ENCODE peak calls at places on chromosomes 12 and 14, in eight cellular contexts. H, U, Y, L, G, R, Q and S are unnamed samples.

GRCh38 chr12:53103860-53104305 is 597 bp downstream of the SOAT2 start:
- DNase-seq in Y (no peak), L (no peak), H (no peak), R (no peak), G (no peak), Q (no peak), U (peak), S (no peak)

GRCh38 chr12:127811988-127812387 is 455.0 kb upstream of the TMEM132C start:
- DNase-seq in Q (no peak), Y (no peak), G (no peak), H (no peak), L (no peak), U (no peak), R (no peak), S (peak)

GRCh38 chr12:93704122-93704521 is 26.9 kb downstream of the CRADD start:
- DNase-seq in Y (no peak), L (no peak), R (no peak), H (no peak), G (no peak), Q (no peak), U (no peak), S (no peak)

GRCh38 chr12:105099355-105099754 is 8.2 kb upstream of the WASHC4 start:
- DNase-seq in Y (no peak), G (no peak), Q (no peak), L (no peak), U (no peak), R (no peak), H (no peak), S (no peak)

GRCh38 chr12:12954361-12954760 is 2.4 kb upstream of the GPRC5D start:
- DNase-seq in H (no peak), G (peak), L (no peak), Q (no peak), R (no peak), U (no peak), Y (peak), S (no peak)

GRCh38 chr12:124673881-124674617 is 106.6 kb upstream of the NCOR2 start:
- DNase-seq in U (no peak), H (no peak), R (no peak), Q (no peak), L (no peak), G (no peak), Y (no peak), S (no peak)

GRCh38 chr12:47097276-47097896 is 17.6 kb upstream of the AMIGO2 start:
- DNase-seq in L (no peak), H (no peak), G (peak), R (no peak), U (no peak), Y (peak), Q (no peak), S (no peak)

GRCh38 chr12:94670885-94671284 is 20.5 kb upstream of the TMCC3 start:
- DNase-seq in U (no peak), G (no peak), Y (no peak), R (no peak), H (no peak), Q (no peak), L (no peak), S (no peak)

GRCh38 chr12:78343657-78344056 is 513.0 kb downstream of the NAV3 start:
- DNase-seq in H (no peak), U (no peak), R (no peak), G (no peak), Y (no peak), Q (no peak), L (no peak), S (no peak)

GRCh38 chr12:120007272-120007671 is 18.2 kb downstream of the BICDL1 start:
- DNase-seq in G (no peak), H (no peak), Y (no peak), R (no peak), U (no peak), Q (no peak), L (no peak), S (no peak)

GRCh38 chr14:102183922-102184677 is 44.4 kb downstream of the WDR20 start:
- DNase-seq in R (no peak), G (no peak), H (no peak), Y (no peak), Q (peak), U (no peak), L (no peak), S (no peak)

GRCh38 chr12:3131129-3131528 is 54.0 kb downstream of the TSPAN9 start:
- DNase-seq in H (no peak), L (no peak), U (no peak), Y (no peak), R (no peak), G (no peak), Q (no peak), S (no peak)

GRCh38 chr12:47025798-47026197 is 53.6 kb upstream of the PCED1B start:
- DNase-seq in U (no peak), Q (no peak), L (no peak), Y (no peak), H (no peak), G (no peak), R (no peak), S (no peak)

GRCh38 chr12:62075860-62076259 is 184.3 kb upstream of the USP15 start:
- DNase-seq in Y (no peak), R (no peak), H (no peak), Q (no peak), L (no peak), U (no peak), G (no peak), S (no peak)

GRCh38 chr12:64187370-64187769 is 34.7 kb downstream of the KICS2 start:
- DNase-seq in L (no peak), Q (no peak), Y (peak), U (no peak), H (no peak), R (no peak), G (no peak), S (no peak)

GRCh38 chr14:74917646-74918081 is 5.4 kb downstream of the RPS6KL1 start:
- DNase-seq in L (no peak), Y (no peak), G (no peak), U (no peak), H (peak), Q (peak), R (no peak), S (peak)

GRCh38 chr12:97756066-97756701 is 293.6 kb downstream of the RMST start:
- DNase-seq in Y (no peak), G (no peak), Q (no peak), R (no peak), L (no peak), U (no peak), H (no peak), S (no peak)

GRCh38 chr14:75497191-75497590 is 25.1 kb upstream of the BATF start:
- DNase-seq in Q (no peak), H (no peak), Y (no peak), R (no peak), G (no peak), U (no peak), L (no peak), S (no peak)

GRCh38 chr14:52259452-52259851 is 8.0 kb upstream of the PTGDR start:
- DNase-seq in Y (no peak), R (no peak), H (no peak), U (no peak), G (no peak), L (no peak), Q (no peak), S (no peak)

GRCh38 chr14:70955543-70956480 is 48.6 kb downstream of the PCNX1 start:
- DNase-seq in H (no peak), U (no peak), L (no peak), G (peak), Q (no peak), R (no peak), Y (peak), S (no peak)

GRCh38 chr12:113204806-113205205 is 16.5 kb upstream of the TPCN1 start:
- DNase-seq in L (no peak), Y (no peak), H (no peak), U (no peak), R (no peak), G (no peak), Q (no peak), S (no peak)

GRCh38 chr14:58574623-58575022 is 63.1 kb upstream of the DACT1 start:
- DNase-seq in L (no peak), Y (no peak), H (no peak), U (no peak), G (peak), R (no peak), Q (no peak), S (no peak)

GRCh38 chr14:23537351-23538048 is 14.1 kb downstream of the ZFHX2 start:
- DNase-seq in Q (no peak), L (no peak), R (no peak), G (no peak), Y (peak), U (no peak), H (no peak), S (no peak)

GRCh38 chr14:105187935-105188524 is 6.9 kb upstream of the NUDT14 start:
- DNase-seq in H (no peak), Q (no peak), U (no peak), R (no peak), L (no peak), G (peak), Y (no peak), S (no peak)

GRCh38 chr12:52172956-52173355 is 18.9 kb downstream of the KRT80 start:
- DNase-seq in L (no peak), Q (no peak), Y (no peak), G (no peak), R (no peak), U (no peak), H (no peak), S (no peak)

GRCh38 chr14:94771906-94772468 is 2.1 kb upstream of the GSC start:
- DNase-seq in G (no peak), L (no peak), U (no peak), H (no peak), Q (no peak), R (no peak), Y (no peak), S (no peak)
- H3K4me3 ChIP-seq in G (no peak), L (no peak), U (no peak), H (no peak), Q (no peak), R (no peak), Y (no peak), S (no peak)

DNA sequence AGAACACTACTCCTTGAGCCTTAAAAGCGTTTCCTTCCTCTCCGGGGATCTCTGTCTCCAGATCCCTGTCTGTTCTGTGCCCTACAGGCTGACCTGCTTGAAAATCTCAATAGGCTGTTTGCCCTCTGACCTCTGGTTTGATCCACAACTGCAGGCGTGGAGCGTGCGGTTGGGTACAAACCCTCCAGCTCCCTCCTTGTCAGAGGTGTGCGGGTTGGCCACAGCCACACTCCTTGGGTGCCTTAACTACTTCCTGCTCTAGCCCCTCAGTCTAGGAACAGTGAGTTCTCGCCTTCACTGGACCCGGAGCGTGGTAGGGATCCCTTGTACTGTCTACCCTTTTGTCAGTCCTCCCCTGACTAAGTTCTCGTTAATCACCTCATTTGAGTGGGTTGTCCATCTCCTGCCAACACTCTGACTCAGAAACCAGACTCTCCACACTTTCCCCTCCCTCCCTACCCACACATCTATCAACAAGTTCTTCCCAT is 33.1 kb downstream of the CMKLR1 start:
- DNase-seq in R (no peak), L (no peak), Q (no peak), H (no peak), Y (peak), G (no peak), U (no peak), S (peak)
- TF ChIP-seq POLR2A in R (no peak), L (no peak), Q (no peak), H (no peak), Y (no peak), G (no peak), U (no peak), S (no peak)

DNA sequence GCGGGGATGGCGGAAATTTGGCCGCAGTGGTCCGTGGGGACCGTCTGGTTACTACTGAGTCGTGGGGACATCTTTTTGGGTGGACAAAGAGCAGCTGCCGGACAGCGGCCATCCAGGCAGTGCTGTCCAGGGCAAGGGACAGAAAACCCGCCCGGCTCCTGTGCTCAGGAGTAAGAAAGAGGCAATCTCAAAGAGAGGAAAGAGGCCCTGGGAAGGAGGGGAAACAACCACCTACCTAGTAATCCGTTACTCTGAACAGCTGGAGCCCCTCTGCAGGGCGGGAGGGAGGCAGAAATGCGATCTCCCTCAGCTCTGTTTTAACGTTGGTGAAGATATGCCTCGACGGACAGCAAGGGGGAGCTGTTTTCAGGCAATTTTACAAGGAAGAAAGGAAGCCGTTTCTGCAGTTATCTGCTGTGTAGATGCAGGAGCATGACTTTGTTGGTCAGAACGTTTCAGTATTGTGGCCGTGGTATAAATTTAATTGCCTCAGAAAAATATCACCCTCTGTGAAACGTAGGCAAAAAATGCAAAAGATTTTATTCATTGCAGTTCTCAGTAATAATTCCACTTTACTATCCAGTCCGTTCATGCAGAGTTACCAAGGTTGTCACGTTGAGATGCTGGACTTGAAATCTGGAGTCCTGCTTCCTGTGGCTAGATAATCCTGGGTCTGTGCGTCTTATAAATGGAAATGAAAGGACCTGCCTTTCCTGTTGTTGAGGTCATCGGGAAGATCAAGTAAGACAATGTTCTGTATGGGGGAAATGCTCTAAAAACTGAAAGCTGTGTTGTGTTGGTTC is 1.1 kb upstream of the AVPR1A start:
- DNase-seq in H (peak), R (peak), Q (no peak), L (peak), U (no peak), Y (peak), G (peak), S (peak)
- H3K4me3 ChIP-seq in H (peak), R (no peak), Q (peak), L (peak), U (peak), Y (no peak), G (peak), S (peak)

GRCh38 chr14:100376751-100377171 is 53.6 kb downstream of the SLC25A47 start:
- DNase-seq in G (peak), Q (no peak), L (no peak), U (no peak), R (no peak), H (no peak), Y (peak), S (no peak)

GRCh38 chr14:100374270-100374669 is 51.1 kb downstream of the SLC25A47 start:
- DNase-seq in L (no peak), U (no peak), Q (no peak), H (no peak), G (no peak), Y (no peak), R (no peak), S (no peak)

GRCh38 chr14:100375963-100376735 is 53.0 kb downstream of the SLC25A47 start:
- DNase-seq in U (peak), R (peak), Y (peak), H (peak), L (peak), Q (peak), G (peak), S (peak)

GRCh38 chr14:100374891-100375272 is 51.7 kb downstream of the SLC25A47 start:
- DNase-seq in U (no peak), Y (peak), G (no peak), H (no peak), L (no peak), R (no peak), Q (no peak), S (no peak)

GRCh38 chr14:100375273-100375962 is 52.3 kb downstream of the SLC25A47 start:
- DNase-seq in Q (peak), Y (peak), L (peak), U (peak), H (peak), G (peak), R (peak), S (peak)
- TF ChIP-seq POLR2A in Q (no peak), Y (peak), L (no peak), U (no peak), H (no peak), G (no peak), R (peak), S (no peak)

DNA sequence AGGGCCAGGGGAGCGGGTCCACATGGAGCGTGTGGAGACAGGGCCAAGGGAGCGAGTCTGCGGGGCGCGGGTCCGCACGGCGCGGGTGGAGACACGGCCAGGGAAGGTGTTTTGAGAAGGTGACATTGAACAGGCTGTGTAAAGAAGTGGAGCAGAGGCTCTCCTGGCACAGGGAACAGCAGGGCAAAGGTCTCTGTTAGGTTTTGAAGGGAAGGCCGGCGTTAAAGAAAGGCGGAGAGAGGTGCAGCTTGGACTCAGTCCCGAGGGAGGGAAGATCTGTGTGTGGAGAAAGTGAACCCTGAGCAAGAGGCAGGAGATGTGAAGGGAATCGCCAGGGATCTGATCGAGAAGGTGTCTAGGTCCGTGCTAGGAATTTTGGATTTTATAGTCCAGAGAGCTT is 1.8 kb downstream of the PXMP2 start:
- DNase-seq in R (no peak), H (no peak), U (no peak), L (peak), Y (no peak), Q (no peak), G (no peak), S (no peak)
- H3K4me3 ChIP-seq in R (peak), H (peak), U (no peak), L (no peak), Y (no peak), Q (no peak), G (no peak), S (no peak)

GRCh38 chr14:65788876-65789859 is 376.6 kb downstream of the FUT8 start:
- DNase-seq in Y (no peak), L (no peak), R (no peak), G (no peak), Q (no peak), U (no peak), H (no peak), S (no peak)

GRCh38 chr14:65790185-65790815 is 377.8 kb downstream of the FUT8 start:
- DNase-seq in G (no peak), Y (no peak), Q (no peak), L (no peak), H (no peak), R (no peak), U (no peak), S (no peak)

GRCh38 chr14:65794674-65795279 is 382.2 kb downstream of the FUT8 start:
- DNase-seq in H (no peak), G (no peak), Y (no peak), R (no peak), U (no peak), L (no peak), Q (no peak), S (no peak)

GRCh38 chr14:65792208-65792905 is 379.8 kb downstream of the FUT8 start:
- DNase-seq in Q (no peak), U (no peak), Y (peak), H (no peak), R (no peak), G (peak), L (no peak), S (no peak)

GRCh38 chr14:65791551-65791981 is 379.0 kb downstream of the FUT8 start:
- DNase-seq in U (no peak), Y (peak), Q (no peak), L (no peak), R (peak), G (peak), H (no peak), S (no peak)
- TF ChIP-seq POLR2A in U (no peak), Y (no peak), Q (no peak), L (no peak), R (no peak), G (no peak), H (no peak), S (no peak)

GRCh38 chr12:130102266-130102665 is 60.0 kb upstream of the FZD10 start:
- DNase-seq in U (no peak), Q (no peak), Y (no peak), H (no peak), G (no peak), L (no peak), R (no peak), S (no peak)

GRCh38 chr12:130101370-130101769 is 60.9 kb upstream of the FZD10 start:
- DNase-seq in G (no peak), Q (no peak), R (no peak), L (no peak), Y (no peak), U (no peak), H (no peak), S (no peak)

GRCh38 chr12:130104114-130104513 is 58.1 kb upstream of the FZD10 start:
- DNase-seq in R (no peak), U (no peak), H (no peak), Y (no peak), L (no peak), G (no peak), Q (no peak), S (no peak)

GRCh38 chr12:130100634-130101033 is 61.6 kb upstream of the FZD10 start:
- DNase-seq in Y (no peak), L (no peak), Q (no peak), R (no peak), H (no peak), U (no peak), G (no peak), S (no peak)

GRCh38 chr12:130104596-130105253 is 57.5 kb upstream of the FZD10 start:
- DNase-seq in U (no peak), G (no peak), H (no peak), Q (no peak), Y (no peak), L (no peak), R (no peak), S (no peak)
- H3K4me3 ChIP-seq in U (peak), G (no peak), H (no peak), Q (no peak), Y (no peak), L (no peak), R (no peak), S (no peak)

DNA sequence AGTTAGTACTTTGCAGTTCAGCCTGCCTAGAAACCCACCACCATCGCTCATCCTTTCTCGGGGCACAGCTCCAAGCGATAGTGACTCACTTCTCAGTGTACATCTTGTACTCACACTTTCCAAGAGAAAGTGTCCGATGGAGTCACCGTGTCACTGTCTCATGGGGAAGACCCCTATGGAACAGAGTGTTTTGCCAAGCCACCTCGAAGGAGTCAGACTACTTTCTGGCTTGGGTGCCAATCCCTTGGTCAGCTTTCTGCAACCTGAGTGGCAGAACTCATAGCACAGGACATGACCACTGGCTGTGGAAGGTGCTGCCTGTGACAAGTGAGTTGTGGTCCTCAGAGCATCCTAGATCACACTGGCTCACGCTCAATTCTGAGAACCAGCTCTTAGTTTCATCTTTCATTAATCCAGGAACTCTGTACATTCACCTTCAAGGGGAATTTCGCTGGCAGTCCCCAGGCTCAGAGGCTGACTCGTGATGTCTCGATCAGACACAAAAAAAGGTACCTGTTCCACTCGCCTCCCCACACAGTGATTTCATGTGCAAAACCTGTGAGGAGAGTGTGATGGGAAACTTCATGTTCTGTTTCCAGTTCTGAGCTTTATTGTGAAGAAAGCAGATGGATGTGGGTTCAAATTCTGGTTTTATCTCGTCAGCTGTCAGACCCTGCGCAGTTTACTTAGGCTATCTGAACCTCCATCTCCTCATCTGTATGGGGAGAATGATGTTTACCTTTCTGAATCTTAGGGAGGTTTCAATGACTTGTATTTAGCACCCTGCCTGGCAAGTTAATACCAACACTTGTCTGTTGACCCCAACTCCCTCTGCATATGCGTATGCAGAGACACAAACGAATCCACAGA is 127.3 kb upstream of the CCND2 start:
- DNase-seq in U (no peak), L (no peak), H (no peak), Q (no peak), Y (no peak), G (no peak), R (no peak), S (no peak)
- TF ChIP-seq POLR2A in U (no peak), L (no peak), H (no peak), Q (no peak), Y (no peak), G (no peak), R (no peak), S (no peak)